ENCODE peak calls at places on chromosome 13, in six cellular contexts. H, T, X, P, F and A are unnamed samples.

GRCh38 chr13:75196112-75196855 is 285.7 kb downstream of the TBC1D4 start:
- DNase-seq in H (no peak), P (no peak), X (no peak), T (no peak), F (no peak), A (no peak)

GRCh38 chr13:22114630-22115311 is 443.9 kb downstream of the FGF9 start:
- DNase-seq in P (no peak), F (no peak), X (no peak), T (no peak), H (peak; percentile 30), A (no peak)

GRCh38 chr13:71290963-71291937 is 575.8 kb downstream of the DACH1 start:
- DNase-seq in T (no peak), X (peak; percentile 87), P (no peak), F (no peak), H (peak; percentile 34), A (no peak)

GRCh38 chr13:70623260-70623659 is 515.0 kb upstream of the KLHL1 start:
- DNase-seq in X (no peak), F (no peak), T (no peak), H (no peak), P (peak; percentile 2), A (no peak)

GRCh38 chr13:92842145-92842544 is 384.5 kb upstream of the GPC6 start:
- DNase-seq in H (no peak), T (no peak), X (no peak), F (no peak), P (no peak), A (no peak)

GRCh38 chr13:39776439-39776838 is 121.0 kb downstream of the COG6 start:
- DNase-seq in T (no peak), P (no peak), F (no peak), X (no peak), H (no peak), A (no peak)

GRCh38 chr13:79225487-79226232 is 180.4 kb downstream of the RBM26 start:
- DNase-seq in X (no peak), F (no peak), P (no peak), T (no peak), H (no peak), A (no peak)

GRCh38 chr13:35848316-35848715 is 282.9 kb downstream of the DCLK1 start:
- DNase-seq in X (no peak), H (no peak), F (no peak), P (no peak), T (no peak), A (no peak)

GRCh38 chr13:51412431-51412830 is 40.4 kb downstream of the INTS6 start:
- DNase-seq in H (no peak), P (no peak), F (no peak), X (no peak), T (no peak), A (no peak)

GRCh38 chr13:96898212-96898611 is 96.1 kb downstream of the OXGR1 start:
- DNase-seq in H (no peak), X (no peak), T (no peak), P (no peak), F (no peak), A (no peak)

GRCh38 chr13:36154567-36155231 is 23.5 kb upstream of the DCLK1 start:
- DNase-seq in F (peak; percentile 60), P (peak; percentile 59), X (no peak), H (peak; percentile 54), T (no peak), A (no peak)

GRCh38 chr13:36212789-36213188 is 1.6 kb downstream of the SOHLH2 start:
- DNase-seq in X (no peak), H (no peak), P (peak; percentile 46), T (no peak), F (no peak), A (no peak)

GRCh38 chr13:25170554-25171107 is 1.5 kb downstream of the AMER2 start:
- DNase-seq in T (no peak), H (no peak), F (no peak), X (no peak), P (peak; percentile 67), A (no peak)

GRCh38 chr13:91767681-91768080 is 369.3 kb downstream of the GPC5 start:
- DNase-seq in X (no peak), F (no peak), P (no peak), H (no peak), T (no peak), A (no peak)

GRCh38 chr13:75913925-75914324 is 277.8 kb downstream of the LMO7 start:
- DNase-seq in F (no peak), H (no peak), X (no peak), T (no peak), P (no peak), A (no peak)

GRCh38 chr13:76489299-76489698 is 396.9 kb downstream of the KCTD12 start:
- DNase-seq in P (peak; percentile 8), H (no peak), T (no peak), F (no peak), X (no peak), A (no peak)

GRCh38 chr13:23985846-23986245 is 88.5 kb upstream of the C1QTNF9B start:
- DNase-seq in F (no peak), X (no peak), P (no peak), H (no peak), T (no peak), A (no peak)

GRCh38 chr13:75643182-75643581 is 7.1 kb downstream of the LMO7 start:
- DNase-seq in X (no peak), P (no peak), T (no peak), F (no peak), H (no peak), A (no peak)

GRCh38 chr13:29480893-29481525 is 114.5 kb downstream of the SLC7A1 start:
- DNase-seq in T (no peak), F (no peak), P (no peak), H (no peak), X (no peak), A (no peak)

GRCh38 chr13:51928231-51928630 is 66.5 kb downstream of the CCDC70 start:
- DNase-seq in H (no peak), F (no peak), T (no peak), X (no peak), P (no peak), A (no peak)

GRCh38 chr13:111326621-111326965 is 6.2 kb downstream of the TEX29 start:
- DNase-seq in P (no peak), T (no peak), H (no peak), F (peak; percentile 24), X (no peak), A (no peak)

GRCh38 chr13:48303331-48304131 is at the start of gene RB1:
- DNase-seq in F (peak; percentile 71), T (peak; percentile 57), H (peak; percentile 96), P (peak; percentile 87), X (peak; percentile 72), A (peak; percentile 92)

GRCh38 chr13:43286769-43287168 is 263.4 kb downstream of the DNAJC15 start:
- DNase-seq in P (no peak), F (no peak), T (no peak), X (no peak), H (no peak), A (no peak)

GRCh38 chr13:43285891-43286602 is 262.7 kb downstream of the DNAJC15 start:
- DNase-seq in P (peak; percentile 63), H (peak; percentile 40), T (no peak), F (no peak), X (no peak), A (no peak)

GRCh38 chr13:43279696-43280095 is 256.3 kb downstream of the DNAJC15 start:
- DNase-seq in X (no peak), T (no peak), H (no peak), F (no peak), P (no peak), A (no peak)

GRCh38 chr13:43289458-43290255 is 266.3 kb downstream of the DNAJC15 start:
- DNase-seq in P (no peak), T (no peak), X (no peak), F (no peak), H (no peak), A (no peak)

DNA sequence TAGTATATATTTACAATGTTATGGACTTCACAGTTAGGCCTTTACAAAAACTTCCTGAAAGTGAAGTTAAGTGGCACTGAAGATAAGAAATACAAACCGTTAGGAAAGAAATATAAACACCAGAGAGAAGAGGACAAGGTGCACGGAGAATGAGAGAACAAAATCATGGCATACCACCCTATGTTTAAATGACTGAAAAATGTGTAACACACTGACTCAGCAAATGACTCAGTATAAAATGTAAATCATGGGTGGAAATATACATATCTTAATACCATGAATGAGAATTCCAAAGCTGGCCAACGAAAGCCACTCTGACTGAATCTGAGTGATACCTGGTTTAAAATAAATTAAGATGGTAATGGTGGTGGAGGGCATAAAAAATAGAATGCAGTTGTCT is 260.8 kb downstream of the DNAJC15 start:
- DNase-seq in P (no peak), T (no peak), X (no peak), H (no peak), F (no peak), A (no peak)
- H3K27ac ChIP-seq in P (no peak overlapping the region), T (peak overlapping the region; percentile 42), X (no peak overlapping the region), H (no peak overlapping the region), F (no peak overlapping the region), A (no peak overlapping the region)

GRCh38 chr13:20825476-20825875 is 51.7 kb upstream of the EEF1AKMT1 start:
- DNase-seq in H (no peak), X (no peak), T (no peak), F (no peak), P (no peak), A (no peak)
- H3K4me1 ChIP-seq in H (no peaks in the 10 kb centered on the region), X (no peaks in the 10 kb centered on the region), T (peaks cover 3% of the 10 kb centered on the region), F (peaks cover 2% of the 10 kb centered on the region), P (no peaks in the 10 kb centered on the region), A (peaks cover 9% of the 10 kb centered on the region)

DNA sequence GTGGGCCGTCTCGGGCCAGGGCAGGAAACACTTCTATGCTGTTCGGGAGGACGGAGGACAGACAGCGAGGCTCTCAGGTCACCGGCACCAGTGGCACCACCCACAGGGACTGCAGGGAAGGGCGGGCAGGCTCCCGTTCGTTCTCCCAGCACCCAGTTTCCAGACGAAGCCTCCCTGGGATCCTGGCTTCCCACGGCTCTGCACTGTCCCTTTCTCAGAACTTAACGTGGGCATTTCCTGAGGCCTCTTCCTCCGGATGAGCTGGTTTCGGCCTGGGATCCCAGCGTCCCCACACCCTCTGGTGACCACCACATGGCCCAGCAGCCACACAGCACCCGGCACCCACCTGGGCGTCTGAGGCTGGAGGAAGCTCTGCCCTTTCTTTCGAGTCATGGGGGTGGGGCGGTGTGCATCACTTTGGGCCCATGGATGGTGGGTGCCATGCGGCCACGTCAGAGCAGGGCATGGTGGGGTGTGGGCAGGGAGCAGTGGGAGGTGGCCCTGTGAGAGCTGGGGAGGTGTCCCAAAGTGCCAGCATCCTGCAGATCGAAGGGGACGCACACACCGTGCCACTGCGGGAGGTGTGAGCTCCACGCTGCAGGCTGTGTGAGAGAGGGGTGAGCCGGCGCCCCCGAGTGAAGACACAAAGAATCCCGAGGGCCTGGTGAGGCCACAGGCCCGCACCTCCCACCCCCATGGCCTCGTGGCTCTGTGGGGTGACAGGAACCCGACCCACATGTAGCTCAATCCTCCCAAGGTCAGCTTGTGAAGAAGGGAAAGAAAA is 38.7 kb upstream of the GRTP1 start:
- DNase-seq in F (no peak), T (no peak), X (no peak), H (no peak), P (no peak), A (no peak)
- TF ChIP-seq CTCF in F (no peak), T (no peak), X (no peak), H (no peak), P (no peak), A (no peak)

DNA sequence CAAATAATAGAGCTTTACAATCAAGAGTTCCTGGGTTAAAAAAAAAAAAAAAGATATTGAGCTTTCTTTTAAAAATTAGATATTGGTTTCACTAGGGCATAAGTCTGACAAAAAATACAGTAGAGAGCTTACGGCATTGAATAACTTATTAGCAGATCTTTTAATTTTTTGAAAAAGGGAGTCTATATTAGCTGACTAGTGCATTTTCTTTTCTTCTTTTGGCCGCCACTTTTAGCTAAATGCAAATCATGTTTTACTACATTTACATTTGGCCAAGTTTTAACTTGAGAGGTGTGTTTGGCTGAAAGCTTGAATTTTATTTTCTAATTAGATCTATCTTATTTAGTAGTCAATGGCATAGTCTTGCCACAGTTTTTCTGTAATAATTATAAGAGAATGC is 43.4 kb downstream of the SPRY2 start:
- DNase-seq in H (no peak), F (no peak), P (no peak), T (no peak), X (no peak), A (no peak)
- H3K27ac ChIP-seq in H (no peak overlapping the region), F (peak overlapping the region; percentile 1), P (no peak overlapping the region), T (no peak overlapping the region), X (no peak overlapping the region), A (no peak overlapping the region)